ENCODE peak calls at places on chromosome X, in eight cellular contexts. C is HEK293T; E is mesendoderm; V is activated T-helper 1 cell treated with Interleukin-2 at 50 U/mL for 16 hours; H is mammary epithelial cell; G is NCI-H2227 treated with DMSO at 0.1 percent for 48 hours; T is stimulated activated naive CD8-positive, alpha-beta T cell treated with anti-CD3 and anti-CD28 coated beads, Interleukin-15, amount 100 ng/mL, for 72 hours; M is C1 segment of cervical spinal cord. P is an unnamed sample.

GRCh38 chrX:153973127-153974002 is 811 bp downstream of the TMEM187 start:
- DNase-seq in V (no peak), E (no peak), G (peak; percentile 53), H (no peak), C (no peak), M (no peak), T (no peak), P (no peak)

GRCh38 chrX:3549442-3549875 is 164.0 kb downstream of the PRKX start:
- DNase-seq in E (no peak), T (no peak), C (peak; percentile 16), V (no peak), G (no peak), H (peak; percentile 39), M (no peak), P (no peak)

GRCh38 chrX:19760841-19761512 is 126.4 kb downstream of the SH3KBP1 start:
- DNase-seq in H (no peak), G (no peak), M (no peak), V (no peak), T (no peak), C (no peak), E (peak; percentile 37), P (no peak)

GRCh38 chrX:109485470-109486340 is 3.8 kb upstream of the GUCY2F start:
- DNase-seq in E (peak; percentile 57), H (peak; percentile 55), G (peak; percentile 78), T (peak; percentile 32), C (peak; percentile 76), V (peak; percentile 33), M (no peak), P (peak; percentile 21)

GRCh38 chrX:39601193-39602085 is 496.3 kb downstream of the BCOR start:
- DNase-seq in E (no peak), M (no peak), T (no peak), V (no peak), C (no peak), G (no peak), H (no peak), P (no peak)

GRCh38 chrX:67353651-67354370 is 190.0 kb upstream of the AR start:
- DNase-seq in T (no peak), G (no peak), V (no peak), M (no peak), C (no peak), E (no peak), H (no peak), P (no peak)

GRCh38 chrX:138519296-138519695 is 192.2 kb downstream of the FGF13 start:
- DNase-seq in V (no peak), T (no peak), E (peak; percentile 77), C (no peak), M (no peak), G (no peak), H (no peak), P (no peak)

GRCh38 chrX:71302461-71303213 is 1.1 kb downstream of the ITGB1BP2 start:
- DNase-seq in M (no peak), C (no peak), H (no peak), T (no peak), E (no peak), G (no peak), V (no peak), P (no peak)

GRCh38 chrX:329291-329910 is 10.8 kb upstream of the GTPBP6 start:
- DNase-seq in M (no peak), G (no peak), T (no peak), E (no peak), C (no peak), H (no peak), V (no peak), P (no peak)

GRCh38 chrX:47568656-47569295 is 7.8 kb downstream of the ARAF start:
- DNase-seq in G (no peak), M (no peak), T (peak; percentile 38), V (no peak), C (peak; percentile 52), H (no peak), E (peak; percentile 67), P (no peak)

GRCh38 chrX:40550069-40550468 is 30.7 kb upstream of the ATP6AP2 start:
- DNase-seq in M (peak; percentile 4), C (no peak), H (no peak), T (no peak), E (no peak), V (no peak), G (peak; percentile 67), P (no peak)

GRCh38 chrX:133418588-133418987 is 3.3 kb upstream of the GPC4 start:
- DNase-seq in M (no peak), T (no peak), E (no peak), V (no peak), H (no peak), C (no peak), G (no peak), P (no peak)

GRCh38 chrX:139932077-139932900 is 564 bp downstream of the ATP11C start:
- DNase-seq in M (no peak), C (peak; percentile 53), E (no peak), G (no peak), V (peak; percentile 18), H (peak; percentile 35), T (peak; percentile 50), P (no peak)

GRCh38 chrX:111361751-111362150 is 50.2 kb downstream of the DCX start:
- DNase-seq in M (no peak), G (no peak), V (no peak), E (no peak), C (no peak), H (no peak), T (no peak), P (no peak)

GRCh38 chrX:129782015-129782495 is 2.3 kb downstream of the SASH3 start:
- DNase-seq in T (no peak), V (no peak), E (no peak), G (no peak), M (no peak), H (no peak), C (no peak), P (no peak)

GRCh38 chrX:81338924-81339323 is 137.0 kb downstream of the SH3BGRL start:
- DNase-seq in E (no peak), G (no peak), V (no peak), M (no peak), C (no peak), T (no peak), H (no peak), P (no peak)

GRCh38 chrX:134545524-134545923 is 85.6 kb downstream of the HPRT1 start:
- DNase-seq in G (no peak), C (no peak), T (no peak), E (peak; percentile 44), M (no peak), H (no peak), V (no peak), P (no peak)

GRCh38 chrX:6693051-6693450 is 158.1 kb upstream of the VCX3A start:
- DNase-seq in E (peak; percentile 87), G (no peak), V (no peak), T (no peak), H (no peak), C (no peak), M (no peak), P (no peak)

GRCh38 chrX:1306909-1307625 is 29.5 kb upstream of the IL3RA start:
- DNase-seq in C (no peak), M (no peak), V (no peak), T (no peak), E (no peak), H (no peak), G (no peak), P (no peak)

GRCh38 chrX:40543661-40544328 is 37.0 kb upstream of the ATP6AP2 start:
- DNase-seq in G (peak; percentile 47), V (no peak), C (peak; percentile 50), E (peak; percentile 81), T (peak; percentile 3), M (no peak), H (peak; percentile 55), P (no peak)

GRCh38 chrX:132169554-132169953 is 41.7 kb upstream of the FRMD7 start:
- DNase-seq in G (no peak), E (no peak), V (no peak), H (no peak), T (no peak), M (no peak), C (no peak), P (no peak)

GRCh38 chrX:44580466-44580865 is 37.8 kb upstream of the FUNDC1 start:
- DNase-seq in M (no peak), C (no peak), E (no peak), T (no peak), G (no peak), V (no peak), H (peak; percentile 78), P (no peak)

GRCh38 chrX:87583679-87584078 is 66.1 kb downstream of the KLHL4 start:
- DNase-seq in G (no peak), M (no peak), T (no peak), C (peak; percentile 7), H (peak; percentile 6), E (peak; percentile 62), V (no peak), P (no peak)

P was measured in stimulated activated CD8-positive, alpha-beta memory T cell treated with anti-CD3 and anti-CD28 coated beads, Interleukin-15, amount 100 ng/mL, for 1 hour.